ENCODE peak calls at places on chromosomes 12 and 14, in four cellular contexts. One of them, this sample, is unnamed.

GRCh38 chr14:105568859-105569766 is 42.7 kb downstream of the TMEM121 start:
- DNase-seq in A549: no peak
- DNase-seq in upper lobe of right lung: no peak
- DNase-seq in Karpas-422: peak; percentile 42
- DNase-seq in this sample: no peak

GRCh38 chr14:59688224-59689170 is 111.9 kb upstream of the CCDC175 start:
- DNase-seq in A549: peak; percentile 15
- DNase-seq in upper lobe of right lung: no peak
- DNase-seq in Karpas-422: peak; percentile 88
- DNase-seq in this sample: no peak

GRCh38 chr12:74906224-74906623 is 303.4 kb downstream of the KCNC2 start:
- DNase-seq in A549: no peak
- DNase-seq in upper lobe of right lung: no peak
- DNase-seq in Karpas-422: peak; percentile 57
- DNase-seq in this sample: no peak

GRCh38 chr14:97978336-97978735 is 1181.2 kb downstream of the VRK1 start:
- DNase-seq in A549: peak; percentile 39
- DNase-seq in upper lobe of right lung: peak; percentile 85
- DNase-seq in Karpas-422: no peak
- DNase-seq in this sample: peak; percentile 91

GRCh38 chr12:97142737-97143450 is 235.8 kb downstream of the NEDD1 start:
- DNase-seq in A549: no peak
- DNase-seq in upper lobe of right lung: no peak
- DNase-seq in Karpas-422: no peak
- DNase-seq in this sample: no peak

GRCh38 chr14:68135566-68135965 is 316.0 kb downstream of the RAD51B start:
- DNase-seq in A549: no peak
- DNase-seq in upper lobe of right lung: no peak
- DNase-seq in Karpas-422: no peak
- DNase-seq in this sample: no peak

GRCh38 chr12:73383584-73384229 is 1111.5 kb downstream of the TRHDE start:
- DNase-seq in A549: no peak
- DNase-seq in upper lobe of right lung: no peak
- DNase-seq in Karpas-422: no peak
- DNase-seq in this sample: no peak

GRCh38 chr12:72612171-72612570 is 340.0 kb downstream of the TRHDE start:
- DNase-seq in A549: no peak
- DNase-seq in upper lobe of right lung: no peak
- DNase-seq in Karpas-422: no peak
- DNase-seq in this sample: no peak

GRCh38 chr14:44291516-44291915 is 215.6 kb downstream of the FSCB start:
- DNase-seq in A549: no peak
- DNase-seq in upper lobe of right lung: no peak
- DNase-seq in Karpas-422: no peak
- DNase-seq in this sample: no peak

GRCh38 chr12:128326419-128326818 is 59.4 kb downstream of the TMEM132C start:
- DNase-seq in A549: no peak
- DNase-seq in upper lobe of right lung: no peak
- DNase-seq in Karpas-422: no peak
- DNase-seq in this sample: no peak

GRCh38 chr12:131942671-131943070 is 7.1 kb upstream of the EP400 start:
- DNase-seq in A549: no peak
- DNase-seq in upper lobe of right lung: peak; percentile 47
- DNase-seq in Karpas-422: no peak
- DNase-seq in this sample: no peak

GRCh38 chr12:47844264-47845020 is 24.7 kb upstream of the HDAC7 start:
- DNase-seq in A549: no peak
- DNase-seq in upper lobe of right lung: peak; percentile 89
- DNase-seq in Karpas-422: no peak
- DNase-seq in this sample: peak; percentile 79

GRCh38 chr14:99515301-99516155 is 34.3 kb downstream of the CCNK start:
- DNase-seq in A549: no peak
- DNase-seq in upper lobe of right lung: no peak
- DNase-seq in Karpas-422: no peak
- DNase-seq in this sample: peak; percentile 13

GRCh38 chr12:111304642-111305071 is 64.2 kb downstream of the PHETA1 start:
- DNase-seq in A549: no peak
- DNase-seq in upper lobe of right lung: no peak
- DNase-seq in Karpas-422: peak; percentile 75
- DNase-seq in this sample: no peak

DNA sequence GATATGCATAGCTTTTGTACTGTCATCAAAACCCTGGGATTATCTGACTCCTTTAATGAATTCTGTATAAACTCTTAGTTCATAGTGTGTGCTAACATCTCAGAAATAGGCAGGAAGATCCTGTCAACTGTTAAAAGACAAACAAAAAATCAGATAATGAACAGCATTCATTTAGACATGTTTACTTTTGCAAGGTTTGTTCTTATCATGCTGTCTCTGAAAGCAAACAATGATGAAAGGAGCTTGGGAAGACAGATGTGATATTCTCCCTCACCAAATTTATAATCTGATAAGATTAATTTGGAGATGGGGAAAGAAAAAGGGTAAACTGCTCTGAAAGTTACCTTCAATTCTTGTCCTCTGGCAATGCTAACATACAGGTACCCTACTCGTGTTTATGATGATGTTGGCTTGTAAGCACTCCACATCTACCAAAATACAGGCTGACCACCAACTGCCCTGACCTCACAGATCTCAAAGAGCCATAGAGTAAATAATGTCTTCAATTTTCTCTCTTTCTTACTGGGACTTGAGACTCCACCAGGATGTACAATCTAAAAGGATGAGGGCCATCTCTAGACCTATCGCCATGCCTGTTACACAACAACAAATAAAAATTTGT is 233.8 kb downstream of the SSPN start:
- DNase-seq in A549: no peak
- DNase-seq in upper lobe of right lung: no peak
- DNase-seq in Karpas-422: no peak
- DNase-seq in this sample: no peak
- H3K27ac ChIP-seq in A549: no peak overlapping the region
- H3K27ac ChIP-seq in upper lobe of right lung: no peak overlapping the region
- H3K27ac ChIP-seq in Karpas-422: no peak overlapping the region
- H3K27ac ChIP-seq in this sample: no peak overlapping the region

DNA sequence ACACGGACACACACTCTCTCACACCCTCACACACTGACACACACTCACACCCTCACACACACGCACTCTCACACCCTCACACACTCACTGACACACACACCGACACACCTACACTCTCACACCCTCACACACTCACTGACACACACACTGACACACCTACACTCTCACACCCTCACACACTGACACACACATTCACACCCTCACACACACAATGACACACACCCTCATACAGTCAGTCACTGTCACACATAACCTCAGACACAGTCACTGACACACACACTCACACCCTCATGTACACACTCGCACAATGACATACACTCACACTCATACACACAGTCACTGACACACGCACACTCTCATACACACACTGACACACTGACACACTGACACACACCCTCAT is 19.8 kb upstream of the DLK1 start:
- DNase-seq in A549: no peak
- DNase-seq in upper lobe of right lung: no peak
- DNase-seq in Karpas-422: no peak
- DNase-seq in this sample: no peak
- H3K9me3 ChIP-seq in A549: no peaks in the 10 kb centered on the region
- H3K9me3 ChIP-seq in upper lobe of right lung: no peaks in the 10 kb centered on the region
- H3K9me3 ChIP-seq in Karpas-422: no peaks in the 10 kb centered on the region
- H3K9me3 ChIP-seq in this sample: no peaks in the 10 kb centered on the region

DNA sequence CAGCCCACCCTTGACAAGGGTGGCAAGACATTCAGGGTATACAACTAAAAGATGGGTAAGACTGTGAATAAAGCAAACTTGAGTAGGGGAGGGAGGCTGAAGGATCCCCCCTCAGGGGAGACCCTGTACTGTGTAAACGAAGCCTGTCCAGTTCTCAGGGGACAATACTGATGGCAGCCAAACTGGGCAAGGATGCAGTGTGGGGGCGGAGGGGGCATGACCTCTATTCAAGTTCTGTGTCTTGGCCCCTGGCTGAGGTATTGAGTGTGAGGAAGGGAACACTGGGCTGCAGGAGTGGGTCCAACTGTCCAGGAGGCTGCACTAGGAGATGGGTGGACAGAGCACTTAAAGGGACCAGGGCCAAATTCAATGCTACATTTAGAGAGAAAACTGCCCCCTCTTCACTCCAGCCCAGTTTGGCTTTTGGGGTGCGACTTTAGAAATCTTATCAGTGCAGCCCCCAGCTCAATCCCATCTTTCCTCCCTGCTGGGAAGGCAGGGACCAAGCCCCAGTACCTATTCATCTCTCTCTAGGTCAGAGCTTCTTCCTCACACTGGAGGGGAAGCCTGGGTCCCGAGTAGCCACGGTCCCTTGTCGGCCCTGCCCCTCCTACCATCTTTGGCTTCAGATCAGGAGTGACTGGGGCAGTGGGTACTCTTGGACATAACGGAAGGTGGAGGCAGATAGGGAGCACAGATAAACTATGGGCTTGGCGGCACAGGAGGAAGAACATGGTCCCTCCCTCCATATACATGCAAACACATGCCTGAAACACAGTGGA is 11.8 kb downstream of the SLC39A5 start:
- DNase-seq in A549: no peak
- DNase-seq in upper lobe of right lung: no peak
- DNase-seq in Karpas-422: no peak
- DNase-seq in this sample: no peak
- H3K27ac ChIP-seq in A549: no peak overlapping the region
- H3K27ac ChIP-seq in upper lobe of right lung: no peak overlapping the region
- H3K27ac ChIP-seq in Karpas-422: peak overlapping the region; percentile 38
- H3K27ac ChIP-seq in this sample: no peak overlapping the region

GRCh38 chr14:61284001-61284400 is 2.9 kb upstream of the TMEM30B start:
- DNase-seq in A549: no peak
- DNase-seq in upper lobe of right lung: no peak
- DNase-seq in Karpas-422: no peak
- DNase-seq in this sample: no peak
- H3K9me3 ChIP-seq in A549: no peaks in the 10 kb centered on the region
- H3K9me3 ChIP-seq in upper lobe of right lung: no peaks in the 10 kb centered on the region
- H3K9me3 ChIP-seq in Karpas-422: no peaks in the 10 kb centered on the region
- H3K9me3 ChIP-seq in this sample: no peaks in the 10 kb centered on the region

GRCh38 chr14:93980464-93981201 is 4.3 kb upstream of the ASB2 start:
- DNase-seq in A549: no peak
- DNase-seq in upper lobe of right lung: no peak
- DNase-seq in Karpas-422: no peak
- DNase-seq in this sample: peak; percentile 88

GRCh38 chr14:93984070-93984469 is 7.7 kb upstream of the ASB2 start:
- DNase-seq in A549: no peak
- DNase-seq in upper lobe of right lung: no peak
- DNase-seq in Karpas-422: no peak
- DNase-seq in this sample: no peak

GRCh38 chr14:93982684-93983007 is 6.3 kb upstream of the ASB2 start:
- DNase-seq in A549: no peak
- DNase-seq in upper lobe of right lung: no peak
- DNase-seq in Karpas-422: no peak
- DNase-seq in this sample: peak; percentile 48

GRCh38 chr14:93981316-93981715 is 4.9 kb upstream of the ASB2 start:
- DNase-seq in A549: no peak
- DNase-seq in upper lobe of right lung: no peak
- DNase-seq in Karpas-422: no peak
- DNase-seq in this sample: peak; percentile 52

GRCh38 chr14:93981874-93982683 is 5.7 kb upstream of the ASB2 start:
- DNase-seq in A549: no peak
- DNase-seq in upper lobe of right lung: no peak
- DNase-seq in Karpas-422: no peak
- DNase-seq in this sample: no peak
- H3K27ac ChIP-seq in A549: no peak overlapping the region
- H3K27ac ChIP-seq in upper lobe of right lung: no peak overlapping the region
- H3K27ac ChIP-seq in Karpas-422: no peak overlapping the region
- H3K27ac ChIP-seq in this sample: peak overlapping the region; percentile 93